ENCODE peak calls at places on chromosomes 11 and 22, in five cellular contexts. N is amygdala; Q is Jurkat, Clone E6-1; E is heart right ventricle; X is RKO. K is an unnamed sample.

GRCh38 chr22:38239101-38239761 is 33.6 kb downstream of the TMEM184B start:
- DNase-seq in N (peak), Q (no peak), E (no peak), X (no peak), K (no peak)

GRCh38 chr11:112302226-112302868 is 41.7 kb upstream of the PLET1 start:
- DNase-seq in N (no peak), Q (no peak), E (no peak), X (no peak), K (no peak)

GRCh38 chr11:122095950-122096942 is 19.8 kb downstream of the BLID start:
- DNase-seq in N (no peak), Q (no peak), E (no peak), X (no peak), K (no peak)

GRCh38 chr22:25546751-25547150 is 17.7 kb upstream of the GRK3 start:
- DNase-seq in N (no peak), Q (no peak), E (no peak), X (no peak), K (no peak)

GRCh38 chr11:47004595-47005033 is 68.1 kb downstream of the CSTPP1 start:
- DNase-seq in N (peak), Q (peak), E (peak), X (no peak), K (no peak)

GRCh38 chr22:19446603-19447387 is 716 bp downstream of the C22orf39 start:
- DNase-seq in N (no peak), Q (no peak), E (no peak), X (peak), K (no peak)

GRCh38 chr11:33001281-33001680 is 14.4 kb upstream of the DEPDC7 start:
- DNase-seq in N (no peak), Q (no peak), E (no peak), X (no peak), K (no peak)

GRCh38 chr22:29260031-29260560 is 7.7 kb downstream of the RHBDD3 start:
- DNase-seq in N (no peak), Q (no peak), E (no peak), X (no peak), K (no peak)

GRCh38 chr11:24794064-24794463 is 297.2 kb downstream of the LUZP2 start:
- DNase-seq in N (no peak), Q (no peak), E (no peak), X (no peak), K (no peak)

GRCh38 chr11:96279421-96280290 is 63.3 kb downstream of the MAML2 start:
- DNase-seq in N (no peak), Q (no peak), E (no peak), X (no peak), K (no peak)

GRCh38 chr11:20156876-20157613 is 3.2 kb downstream of the DBX1 start:
- DNase-seq in N (no peak), Q (peak), E (no peak), X (no peak), K (no peak)

GRCh38 chr22:41976070-41976901 is 7.0 kb downstream of the SEPTIN3 start:
- DNase-seq in N (peak), Q (no peak), E (no peak), X (peak), K (no peak)

K was measured in aorta.